ENCODE peak calls at places on chromosomes 7 and 10, in six cellular contexts. M is HepG2, D is GM12878, X is GM12891, F is K562, S is H1. N is an unnamed sample.

GRCh38 chr10:127907411-127908105 is 655 bp downstream of the PTPRE start:
- DNase-seq in M (no peak), D (no peak), X (no peak), F (no peak), S (peak; percentile 54), N (no peak)

GRCh38 chr7:92359801-92360200 is 87.5 kb upstream of the GATAD1 start:
- DNase-seq in M (no peak), D (no peak), X (no peak), F (no peak), S (no peak), N (no peak)

GRCh38 chr10:45377321-45377720 is 3.3 kb downstream of the ALOX5 start:
- DNase-seq in M (no peak), D (no peak), X (no peak), F (no peak), S (no peak), N (no peak)

GRCh38 chr7:83684928-83685327 is 36.0 kb upstream of the SEMA3E start:
- DNase-seq in M (no peak), D (no peak), X (no peak), F (no peak), S (no peak), N (no peak)

GRCh38 chr7:1290262-1291039 is 57.8 kb downstream of the UNCX start:
- DNase-seq in M (no peak), D (no peak), X (no peak), F (no peak), S (peak; percentile 69), N (no peak)

GRCh38 chr7:101516849-101517248 is 112.2 kb downstream of the MYL10 start:
- DNase-seq in M (no peak), D (no peak), X (no peak), F (no peak), S (no peak), N (no peak)

GRCh38 chr10:947051-947450 is 15.5 kb upstream of the LARP4B start:
- DNase-seq in M (no peak), D (no peak), X (no peak), F (no peak), S (no peak), N (no peak)

GRCh38 chr10:63504145-63504881 is 16.9 kb upstream of the REEP3 start:
- DNase-seq in M (no peak), D (no peak), X (no peak), F (peak; percentile 39), S (no peak), N (no peak)

GRCh38 chr7:27695096-27695495 is 32.4 kb upstream of the HIBADH start:
- DNase-seq in M (no peak), D (no peak), X (no peak), F (no peak), S (no peak), N (no peak)

GRCh38 chr10:117964528-117964927 is 82.2 kb downstream of the RAB11FIP2 start:
- DNase-seq in M (no peak), D (no peak), X (no peak), F (no peak), S (no peak), N (no peak)

GRCh38 chr10:30447125-30447799 is 13.3 kb downstream of the MAP3K8 start:
- DNase-seq in M (no peak), D (no peak), X (no peak), F (no peak), S (no peak), N (no peak)

GRCh38 chr10:93991101-93991500 is 2.6 kb upstream of the PLCE1 start:
- DNase-seq in M (no peak), D (no peak), X (no peak), F (no peak), S (no peak), N (no peak)

GRCh38 chr10:133391761-133392518 is 2.0 kb upstream of the MTG1 start:
- DNase-seq in M (no peak), D (no peak), X (no peak), F (no peak), S (no peak), N (no peak)

GRCh38 chr10:127600479-127600878 is 51.4 kb downstream of the NPS start:
- DNase-seq in M (peak; percentile 9), D (no peak), X (no peak), F (no peak), S (peak; percentile 66), N (no peak)

DNA sequence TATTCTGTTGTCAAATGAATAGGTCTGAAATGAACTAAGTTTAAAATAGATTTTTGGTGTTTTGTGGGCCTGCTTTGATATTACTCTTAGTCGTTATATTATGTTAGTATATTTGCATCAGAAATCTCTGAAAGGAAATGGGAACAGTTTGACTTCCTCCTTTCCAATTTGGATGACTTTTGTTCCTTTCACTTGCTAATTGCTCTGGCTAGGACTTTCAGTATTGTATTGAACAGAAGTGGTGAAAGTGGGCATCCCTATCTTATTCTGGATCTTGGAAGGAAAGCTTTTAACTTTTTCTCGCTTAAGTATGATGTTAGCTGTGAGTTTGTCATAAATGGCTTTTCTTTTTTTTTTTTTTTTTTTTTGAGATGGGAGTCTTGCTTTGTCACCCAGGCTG is 273.6 kb upstream of the DKK1 start:
- DNase-seq in M (no peak), D (no peak), X (no peak), F (no peak), S (no peak), N (no peak)
- TF ChIP-seq TAF1 in M (no peak), D (no peak), X (no peak), F (no peak), S (no peak), N (no peak)

GRCh38 chr10:104231784-104232612 is at the start of gene CFAP43:
- DNase-seq in M (peak; percentile 93), D (peak; percentile 75), X (peak; percentile 98), F (peak; percentile 93), S (peak; percentile 99), N (peak; percentile 96)
- TF ChIP-seq POLR2A in M (peak; percentile 49), D (peak; percentile 39), X (no peak), F (peak; percentile 54), S (peak; percentile 65), N (no peak)

GRCh38 chr10:71948496-71949067 is 15.6 kb upstream of the CHST3 start:
- DNase-seq in M (peak; percentile 21), D (no peak), X (no peak), F (no peak), S (no peak), N (no peak)

GRCh38 chr10:71945819-71946474 is 18.2 kb upstream of the CHST3 start:
- DNase-seq in M (no peak), D (no peak), X (no peak), F (peak; percentile 64), S (no peak), N (no peak)

GRCh38 chr10:71946700-71947099 is 17.5 kb upstream of the CHST3 start:
- DNase-seq in M (no peak), D (no peak), X (no peak), F (no peak), S (no peak), N (no peak)

GRCh38 chr10:71952745-71953144 is 11.4 kb upstream of the CHST3 start:
- DNase-seq in M (no peak), D (no peak), X (no peak), F (no peak), S (no peak), N (no peak)

DNA sequence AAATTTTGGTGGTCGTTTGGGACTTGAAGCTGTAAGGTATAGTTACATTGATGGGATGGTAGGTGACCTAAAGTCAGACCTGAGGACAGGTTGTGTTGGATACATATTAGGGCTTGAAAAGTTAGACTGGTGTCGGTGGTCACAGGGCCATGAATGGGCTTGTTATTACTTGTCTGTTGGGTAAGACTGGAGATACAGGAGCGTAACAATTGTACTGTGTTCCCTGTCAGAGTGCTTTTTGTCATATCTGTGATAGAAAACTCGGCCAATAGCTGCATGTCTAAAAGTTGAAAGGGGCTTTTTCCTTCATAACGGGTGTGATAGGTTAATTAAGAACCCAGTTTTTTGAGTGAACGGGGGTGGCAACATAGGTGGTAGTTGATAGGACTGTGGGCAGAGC is 13.5 kb upstream of the CHST3 start:
- DNase-seq in M (peak; percentile 21), D (no peak), X (no peak), F (no peak), S (no peak), N (no peak)
- TF ChIP-seq POLR2AphosphoS5 in M (no peak), D (no peak), X (no peak), F (no peak), S (no peak), N (no peak)

GRCh38 chr10:72076756-72077155 is 11.6 kb downstream of the SPOCK2 start:
- DNase-seq in M (no peak), D (no peak), X (no peak), F (no peak), S (no peak), N (no peak)

GRCh38 chr10:72074413-72075183 is 13.8 kb downstream of the SPOCK2 start:
- DNase-seq in M (no peak), D (no peak), X (no peak), F (no peak), S (no peak), N (no peak)

GRCh38 chr10:72079356-72079755 is 9.0 kb downstream of the SPOCK2 start:
- DNase-seq in M (no peak), D (no peak), X (no peak), F (no peak), S (no peak), N (peak; percentile 19)

GRCh38 chr10:72075184-72076115 is 12.9 kb downstream of the SPOCK2 start:
- DNase-seq in M (no peak), D (no peak), X (no peak), F (no peak), S (no peak), N (no peak)

DNA sequence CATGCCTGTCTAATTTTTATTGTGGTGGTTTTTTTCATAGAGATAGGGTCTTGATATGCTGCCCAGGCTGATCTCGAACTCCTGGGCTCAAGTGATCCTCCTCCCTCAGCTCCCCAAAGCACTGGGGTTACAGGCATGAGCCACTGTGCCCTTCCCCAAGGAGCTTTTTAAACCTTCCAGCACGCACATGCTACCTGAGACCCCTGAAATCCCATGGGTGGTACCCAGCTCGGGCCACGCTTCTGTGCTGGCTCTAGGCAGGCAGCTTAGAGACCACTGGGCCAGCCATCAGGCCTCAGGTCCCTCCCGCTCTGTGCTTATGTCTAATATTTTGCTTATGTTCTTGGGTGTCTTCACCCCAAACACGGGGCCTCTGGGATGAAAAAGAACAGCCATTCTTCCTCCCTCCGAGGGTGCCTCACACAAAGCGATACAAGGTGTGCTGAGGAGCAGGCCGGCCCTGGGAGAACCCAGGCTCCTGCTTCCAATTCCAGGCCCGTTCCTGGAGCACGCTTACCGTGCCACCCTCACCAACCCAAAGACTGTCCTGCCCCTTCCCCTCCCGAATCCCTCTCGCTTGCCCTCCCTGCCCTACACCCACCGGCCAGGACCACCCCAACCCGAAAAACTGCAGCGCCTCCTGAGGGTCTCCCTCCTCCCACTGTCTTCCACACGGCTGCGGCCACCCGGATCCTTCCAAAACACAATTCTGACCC is 10.9 kb downstream of the SPOCK2 start:
- DNase-seq in M (no peak), D (no peak), X (no peak), F (no peak), S (no peak), N (no peak)
- TF ChIP-seq TAF1 in M (no peak), D (no peak), X (no peak), F (no peak), S (no peak), N (no peak)

GRCh38 chr7:55075464-55075971 is 56.7 kb downstream of the EGFR start:
- DNase-seq in M (no peak), D (no peak), X (no peak), F (no peak), S (no peak), N (no peak)
- TF ChIP-seq POLR2A in M (no peak), D (no peak), X (no peak), F (no peak), S (no peak), N (no peak)

GRCh38 chr10:124734311-124735166 is 9.6 kb downstream of the FAM53B start:
- DNase-seq in M (no peak), D (no peak), X (no peak), F (no peak), S (peak; percentile 31), N (no peak)
- TF ChIP-seq POLR2AphosphoS5 in M (no peak), D (no peak), X (no peak), F (no peak), S (no peak), N (no peak)

N was measured in GM12892.